ENCODE peak calls at places on chromosomes 13 and 19, in four cellular contexts. One of them, this sample, is unnamed.

GRCh38 chr13:36258831-36259230 is 38.8 kb downstream of the CCDC169 start:
- DNase-seq in activated CD4-positive, alpha-beta T cell treated with anti-CD3 and anti-CD28 coated beads, Interleukin-2, amount 50 U/mL, for 24 hours: no peak
- DNase-seq in globus pallidus: no peak
- DNase-seq in RWPE2: no peak
- DNase-seq in this sample: no peak

GRCh38 chr19:5624154-5624663 is 1.3 kb downstream of the SAFB start:
- DNase-seq in activated CD4-positive, alpha-beta T cell treated with anti-CD3 and anti-CD28 coated beads, Interleukin-2, amount 50 U/mL, for 24 hours: no peak
- DNase-seq in globus pallidus: peak
- DNase-seq in RWPE2: no peak
- DNase-seq in this sample: no peak

GRCh38 chr19:41845051-41845590 is 279 bp downstream of the DMRTC2 start:
- DNase-seq in activated CD4-positive, alpha-beta T cell treated with anti-CD3 and anti-CD28 coated beads, Interleukin-2, amount 50 U/mL, for 24 hours: no peak
- DNase-seq in globus pallidus: no peak
- DNase-seq in RWPE2: no peak
- DNase-seq in this sample: no peak

GRCh38 chr13:100980171-100980570 is 305.6 kb upstream of the TMTC4 start:
- DNase-seq in activated CD4-positive, alpha-beta T cell treated with anti-CD3 and anti-CD28 coated beads, Interleukin-2, amount 50 U/mL, for 24 hours: no peak
- DNase-seq in globus pallidus: no peak
- DNase-seq in RWPE2: no peak
- DNase-seq in this sample: no peak

GRCh38 chr13:74027161-74027779 is 106.9 kb downstream of the KLF12 start:
- DNase-seq in activated CD4-positive, alpha-beta T cell treated with anti-CD3 and anti-CD28 coated beads, Interleukin-2, amount 50 U/mL, for 24 hours: no peak
- DNase-seq in globus pallidus: no peak
- DNase-seq in RWPE2: no peak
- DNase-seq in this sample: no peak

GRCh38 chr13:44243198-44243852 is 130.3 kb upstream of the SERP2 start:
- DNase-seq in activated CD4-positive, alpha-beta T cell treated with anti-CD3 and anti-CD28 coated beads, Interleukin-2, amount 50 U/mL, for 24 hours: no peak
- DNase-seq in globus pallidus: peak
- DNase-seq in RWPE2: no peak
- DNase-seq in this sample: peak

GRCh38 chr13:73934215-73934623 is 200.0 kb downstream of the KLF12 start:
- DNase-seq in activated CD4-positive, alpha-beta T cell treated with anti-CD3 and anti-CD28 coated beads, Interleukin-2, amount 50 U/mL, for 24 hours: no peak
- DNase-seq in globus pallidus: no peak
- DNase-seq in RWPE2: no peak
- DNase-seq in this sample: no peak

GRCh38 chr19:42095814-42096230 is 19.9 kb downstream of the ZNF574 start:
- DNase-seq in activated CD4-positive, alpha-beta T cell treated with anti-CD3 and anti-CD28 coated beads, Interleukin-2, amount 50 U/mL, for 24 hours: no peak
- DNase-seq in globus pallidus: no peak
- DNase-seq in RWPE2: peak
- DNase-seq in this sample: no peak

GRCh38 chr19:42433503-42434260 is 6.5 kb upstream of the LIPE start:
- DNase-seq in activated CD4-positive, alpha-beta T cell treated with anti-CD3 and anti-CD28 coated beads, Interleukin-2, amount 50 U/mL, for 24 hours: peak
- DNase-seq in globus pallidus: peak
- DNase-seq in RWPE2: no peak
- DNase-seq in this sample: peak

GRCh38 chr19:10112895-10113591 is 1.6 kb downstream of the P2RY11 start:
- DNase-seq in activated CD4-positive, alpha-beta T cell treated with anti-CD3 and anti-CD28 coated beads, Interleukin-2, amount 50 U/mL, for 24 hours: no peak
- DNase-seq in globus pallidus: no peak
- DNase-seq in RWPE2: no peak
- DNase-seq in this sample: no peak

GRCh38 chr13:113413898-113414282 is 39.4 kb downstream of the ADPRHL1 start:
- DNase-seq in activated CD4-positive, alpha-beta T cell treated with anti-CD3 and anti-CD28 coated beads, Interleukin-2, amount 50 U/mL, for 24 hours: no peak
- DNase-seq in globus pallidus: no peak
- DNase-seq in RWPE2: no peak
- DNase-seq in this sample: no peak

GRCh38 chr13:102870677-102871415 is 25.0 kb downstream of the ERCC5 start:
- DNase-seq in activated CD4-positive, alpha-beta T cell treated with anti-CD3 and anti-CD28 coated beads, Interleukin-2, amount 50 U/mL, for 24 hours: peak
- DNase-seq in globus pallidus: peak
- DNase-seq in RWPE2: no peak
- DNase-seq in this sample: peak

GRCh38 chr19:20334760-20335159 is 167.7 kb downstream of the ZNF486 start:
- DNase-seq in activated CD4-positive, alpha-beta T cell treated with anti-CD3 and anti-CD28 coated beads, Interleukin-2, amount 50 U/mL, for 24 hours: no peak
- DNase-seq in globus pallidus: no peak
- DNase-seq in RWPE2: no peak
- DNase-seq in this sample: no peak

This sample was measured in pons.